ENCODE peak calls at places on chromosomes 12 and 14, in ten cellular contexts. G, K, P, C, J, H, V, Z, O and I are unnamed samples.
A peak's percentile ranks its signal among the peaks of the same experiment; 100 is the strongest.

GRCh38 chr14:32756775-32757174 is 181.9 kb upstream of the NPAS3 start:
- DNase-seq in H (no peak), G (no peak), K (no peak), O (no peak), C (no peak), Z (no peak), V (no peak), J (no peak), P (no peak), I (no peak)

GRCh38 chr12:9635014-9635413 is 27.3 kb upstream of the KLRB1 start:
- DNase-seq in H (no peak), P (no peak), K (no peak), Z (no peak), G (no peak), O (no peak), V (no peak), J (no peak), C (no peak), I (no peak)

GRCh38 chr12:4293299-4293941 is 19.9 kb downstream of the CCND2 start:
- DNase-seq in J (no peak), P (no peak), Z (peak; percentile 62), H (no peak), G (no peak), K (no peak), O (no peak), V (no peak), C (no peak), I (no peak)

GRCh38 chr14:62062645-62063044 is 300.4 kb downstream of the SNAPC1 start:
- DNase-seq in V (no peak), G (no peak), K (no peak), O (no peak), Z (no peak), J (no peak), H (no peak), P (no peak), C (no peak), I (no peak)

GRCh38 chr14:99687284-99688209 is 3.4 kb downstream of the CYP46A1 start:
- DNase-seq in H (no peak), Z (peak; percentile 25), C (peak; percentile 44), P (peak; percentile 90), V (no peak), O (peak; percentile 11), J (no peak), G (no peak), K (no peak), I (peak; percentile 28)

GRCh38 chr12:66962316-66962715 is 283.4 kb upstream of the GRIP1 start:
- DNase-seq in Z (no peak), G (no peak), O (no peak), H (no peak), C (no peak), J (no peak), V (no peak), K (no peak), P (no peak), I (no peak)

GRCh38 chr14:94548999-94549985 is 11.9 kb upstream of the SERPINA4 start:
- DNase-seq in J (peak; percentile 36), H (peak; percentile 6), G (peak; percentile 56), K (peak; percentile 42), V (peak; percentile 70), Z (peak; percentile 56), P (peak; percentile 95), C (peak; percentile 71), O (peak; percentile 38), I (peak; percentile 29)

GRCh38 chr14:71752111-71752738 is 180.0 kb upstream of the RGS6 start:
- DNase-seq in G (no peak), K (no peak), C (no peak), Z (no peak), H (no peak), V (no peak), P (no peak), O (no peak), J (no peak), I (no peak)

GRCh38 chr12:117679776-117680175 is 289.0 kb downstream of the KSR2 start:
- DNase-seq in K (no peak), P (no peak), G (no peak), J (no peak), V (no peak), C (no peak), H (no peak), Z (peak; percentile 79), O (no peak), I (no peak)

GRCh38 chr12:125092872-125093680 is 27.8 kb downstream of the AACS start:
- DNase-seq in K (no peak), O (no peak), Z (peak; percentile 86), J (peak; percentile 66), P (peak; percentile 71), V (peak; percentile 24), H (no peak), G (no peak), C (no peak), I (no peak)

GRCh38 chr14:106372870-106373657 is 846.7 kb downstream of the TMEM121 start:
- DNase-seq in J (no peak), O (peak; percentile 18), H (no peak), G (peak; percentile 79), V (no peak), C (peak; percentile 64), P (peak; percentile 67), Z (peak; percentile 51), K (peak; percentile 51), I (peak; percentile 73)

GRCh38 chr14:30906752-30907658 is 32.6 kb downstream of the COCH start:
- DNase-seq in P (no peak), K (peak; percentile 5), Z (peak; percentile 17), H (no peak), V (peak; percentile 57), O (no peak), C (no peak), G (no peak), J (peak; percentile 15), I (no peak)

GRCh38 chr12:25585021-25585523 is 32.0 kb upstream of the LMNTD1 start:
- DNase-seq in C (peak; percentile 56), G (no peak), Z (no peak), J (peak; percentile 17), O (peak; percentile 84), V (peak; percentile 96), P (no peak), H (no peak), K (no peak), I (no peak)

GRCh38 chr12:128613821-128614220 is 209.9 kb downstream of the SLC15A4 start:
- DNase-seq in K (no peak), C (no peak), J (no peak), Z (no peak), P (peak; percentile 82), H (no peak), G (no peak), V (no peak), O (no peak), I (no peak)

GRCh38 chr14:80211143-80212024 is at the start of gene DIO2:
- DNase-seq in C (no peak), J (peak; percentile 31), G (no peak), V (peak; percentile 35), H (no peak), P (peak; percentile 47), Z (peak; percentile 26), K (no peak), O (peak; percentile 16), I (no peak)